ENCODE peak calls at places on chromosomes 1 and 21, in six cellular contexts. X is HCT116, V is K562, N is WTC11, J is HepG2, M is H1. O is an unnamed sample.

GRCh38 chr1:112522621-112523020 is 13.9 kb downstream of the WNT2B start:
- DNase-seq in J (no peak), V (no peak), M (no peak), X (no peak), N (no peak), O (no peak)

GRCh38 chr21:43658094-43658725 is 1.1 kb downstream of the HSF2BP start:
- DNase-seq in X (no peak), M (no peak), J (no peak), N (no peak), V (no peak), O (no peak)

GRCh38 chr1:245153645-245154428 is 948 bp upstream of the KIF26B start:
- DNase-seq in V (peak), J (no peak), X (no peak), N (no peak), M (no peak), O (no peak)

GRCh38 chr1:209590405-209590804 is 6.9 kb downstream of the CAMK1G start:
- DNase-seq in V (peak), M (peak), J (peak), N (peak), X (no peak), O (peak)

GRCh38 chr21:39054066-39054465 is 129.2 kb downstream of the PSMG1 start:
- DNase-seq in M (no peak), N (no peak), J (no peak), X (no peak), V (no peak), O (no peak)

GRCh38 chr1:3763351-3764125 is 9.0 kb upstream of the SMIM1 start:
- DNase-seq in X (no peak), M (no peak), V (no peak), N (no peak), J (no peak), O (no peak)

GRCh38 chr1:90201467-90202358 is 206.8 kb downstream of the ZNF326 start:
- DNase-seq in N (no peak), X (no peak), V (no peak), J (no peak), M (no peak), O (no peak)

GRCh38 chr1:160625321-160625720 is 21.5 kb downstream of the SLAMF1 start:
- DNase-seq in V (no peak), M (no peak), N (no peak), X (no peak), J (no peak), O (no peak)

GRCh38 chr1:20324704-20325406 is 34.2 kb downstream of the VWA5B1 start:
- DNase-seq in X (no peak), N (no peak), V (no peak), J (no peak), M (no peak), O (no peak)

GRCh38 chr1:94949681-94950661 is 23.1 kb upstream of the CNN3 start:
- DNase-seq in N (no peak), X (no peak), V (no peak), M (no peak), J (peak), O (no peak)

GRCh38 chr21:37799193-37800121 is 116.8 kb downstream of the KCNJ6 start:
- DNase-seq in M (no peak), J (no peak), X (no peak), V (no peak), N (no peak), O (no peak)

GRCh38 chr1:21149862-21150432 is 26.8 kb downstream of the EIF4G3 start:
- DNase-seq in V (no peak), J (no peak), X (peak), N (no peak), M (peak), O (no peak)

GRCh38 chr1:118927826-118928225 is 60.3 kb downstream of the TBX15 start:
- DNase-seq in V (no peak), M (no peak), X (no peak), N (no peak), J (no peak), O (no peak)

GRCh38 chr1:82377201-82377884 is 576.6 kb downstream of the ADGRL2 start:
- DNase-seq in V (no peak), J (no peak), X (no peak), N (no peak), M (no peak), O (no peak)

GRCh38 chr1:9482816-9483572 is 56.3 kb upstream of the SLC25A33 start:
- DNase-seq in M (no peak), N (no peak), X (no peak), J (no peak), V (no peak), O (no peak)

GRCh38 chr1:164240081-164240480 is 318.9 kb upstream of the PBX1 start:
- DNase-seq in X (no peak), V (no peak), N (peak), M (no peak), J (no peak), O (no peak)

GRCh38 chr1:111515291-111516007 is 12.0 kb upstream of the ADORA3 start:
- DNase-seq in N (peak), J (no peak), M (no peak), X (no peak), V (no peak), O (no peak)

GRCh38 chr1:242081446-242081845 is 82.5 kb upstream of the MAP1LC3C start:
- DNase-seq in V (no peak), X (no peak), M (no peak), J (no peak), N (no peak), O (no peak)

GRCh38 chr1:183461350-183461749 is 10.9 kb upstream of the SMG7 start:
- DNase-seq in V (peak), J (no peak), N (no peak), M (no peak), X (no peak), O (no peak)

GRCh38 chr1:94554611-94555010 is 13.1 kb upstream of the F3 start:
- DNase-seq in V (no peak), J (no peak), X (no peak), N (no peak), M (no peak), O (no peak)

GRCh38 chr1:43671626-43672330 is 21.8 kb downstream of the KDM4A start:
- DNase-seq in V (no peak), M (no peak), X (no peak), N (no peak), J (no peak), O (no peak)

GRCh38 chr1:119338004-119338403 is 30.6 kb upstream of the HAO2 start:
- DNase-seq in V (no peak), J (no peak), X (no peak), N (no peak), M (no peak), O (no peak)

GRCh38 chr1:82110366-82111254 is 309.9 kb downstream of the ADGRL2 start:
- DNase-seq in N (no peak), M (no peak), V (no peak), X (no peak), J (no peak), O (no peak)

GRCh38 chr1:24639881-24640280 is 3.2 kb upstream of the SRRM1 start:
- DNase-seq in V (no peak), X (no peak), N (no peak), M (no peak), J (peak), O (no peak)

GRCh38 chr1:207910678-207911354 is at the start of gene CD34:
- DNase-seq in V (no peak), J (no peak), M (no peak), X (no peak), N (peak), O (peak)

GRCh38 chr1:109156916-109157385 is 43.0 kb downstream of the ELAPOR1 start:
- DNase-seq in M (no peak), V (no peak), J (peak), N (no peak), X (no peak), O (no peak)

GRCh38 chr1:202569393-202570322 is 140.6 kb downstream of the SYT2 start:
- DNase-seq in J (no peak), M (no peak), V (no peak), N (no peak), X (no peak), O (no peak)

GRCh38 chr1:15765495-15766194 is 7.0 kb downstream of the FBLIM1 start:
- DNase-seq in M (no peak), N (no peak), J (no peak), V (peak), X (no peak), O (no peak)

GRCh38 chr21:15686506-15686905 is 43.3 kb upstream of the USP25 start:
- DNase-seq in X (no peak), M (no peak), V (no peak), J (no peak), N (no peak), O (no peak)

GRCh38 chr1:216193839-216194443 is 229.3 kb downstream of the USH2A start:
- DNase-seq in N (no peak), X (no peak), V (no peak), J (no peak), M (no peak), O (peak)

GRCh38 chr1:107698161-107698560 is 266.8 kb downstream of the VAV3 start:
- DNase-seq in M (no peak), N (no peak), J (no peak), V (no peak), X (no peak), O (no peak)

GRCh38 chr1:30467101-30467500 is 256.3 kb downstream of the MATN1 start:
- DNase-seq in X (no peak), V (no peak), M (no peak), N (no peak), J (no peak), O (no peak)

GRCh38 chr1:30465096-30465495 is 258.3 kb downstream of the MATN1 start:
- DNase-seq in X (no peak), J (no peak), N (no peak), V (no peak), M (no peak), O (no peak)

GRCh38 chr1:30466026-30466425 is 257.4 kb downstream of the MATN1 start:
- DNase-seq in M (no peak), J (no peak), N (no peak), V (no peak), X (no peak), O (no peak)

GRCh38 chr1:30464187-30464617 is 259.2 kb downstream of the MATN1 start:
- DNase-seq in V (no peak), M (no peak), X (no peak), J (no peak), N (no peak), O (no peak)

GRCh38 chr1:30466610-30467009 is 256.8 kb downstream of the MATN1 start:
- DNase-seq in X (no peak), J (no peak), N (no peak), V (no peak), M (no peak), O (no peak)
- TF ChIP-seq SP1 in X (no peak), J (no peak), N (no peak), V (no peak), M (no peak), O (no peak)

GRCh38 chr1:230594374-230594773 is 47.9 kb upstream of the COG2 start:
- DNase-seq in X (no peak), M (no peak), J (no peak), V (no peak), N (no peak), O (no peak)
- TF ChIP-seq SP1 in X (no peak), M (no peak), J (no peak), V (no peak), N (no peak), O (no peak)

DNA sequence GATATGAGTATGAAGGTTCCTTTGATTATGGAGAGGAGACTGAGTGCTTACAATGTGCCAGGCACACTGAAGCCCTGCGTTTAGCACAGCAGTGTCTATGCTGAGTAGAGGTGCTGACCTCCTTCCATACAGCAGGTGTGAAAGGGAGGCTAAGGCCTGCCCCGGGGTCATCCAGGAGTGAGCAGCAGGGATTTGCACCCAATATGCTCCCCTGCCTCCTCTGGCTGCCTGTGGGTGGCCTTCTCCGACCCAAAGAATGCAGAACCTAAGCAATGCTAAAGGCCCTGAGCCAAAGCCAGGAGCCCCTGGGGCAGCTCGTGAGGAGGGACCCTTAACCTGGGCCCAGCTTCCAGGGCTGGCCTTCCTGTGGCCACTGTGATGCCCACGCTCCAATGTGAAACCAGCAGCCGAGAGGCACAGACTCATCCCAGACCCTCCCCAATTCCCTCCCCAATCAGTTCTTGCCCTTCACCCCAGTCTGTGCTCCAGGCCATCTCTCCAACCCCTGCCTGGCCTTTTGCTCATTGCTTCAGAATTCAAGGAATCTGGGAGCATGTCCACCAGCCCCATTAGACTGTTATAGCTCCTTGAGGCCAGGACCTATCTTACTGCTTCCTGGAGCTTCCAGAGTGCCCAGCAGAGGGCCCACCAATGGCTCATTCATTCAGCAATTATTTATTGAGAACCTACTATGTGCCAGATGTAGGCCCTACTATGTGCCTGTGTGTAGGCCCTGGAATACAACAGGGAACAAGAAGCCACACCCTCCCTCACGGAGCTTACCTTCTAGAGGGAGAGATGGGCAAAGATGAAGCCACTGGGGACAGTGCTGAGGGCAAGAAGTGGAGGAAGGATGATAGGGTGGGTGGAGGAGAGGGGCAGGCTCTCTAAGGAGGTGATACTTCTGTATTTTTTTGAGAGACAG is 53.3 kb downstream of the TAS1R2 start:
- DNase-seq in V (no peak), J (no peak), X (no peak), N (no peak), M (no peak), O (no peak)
- TF ChIP-seq SP1 in V (no peak), J (no peak), X (no peak), N (no peak), M (no peak), O (no peak)

GRCh38 chr1:204601979-204602653 is 83.4 kb downstream of the LRRN2 start:
- DNase-seq in N (no peak), M (no peak), J (no peak), X (no peak), V (no peak), O (no peak)
- TF ChIP-seq SP1 in N (no peak), M (no peak), J (no peak), X (no peak), V (no peak), O (no peak)

DNA sequence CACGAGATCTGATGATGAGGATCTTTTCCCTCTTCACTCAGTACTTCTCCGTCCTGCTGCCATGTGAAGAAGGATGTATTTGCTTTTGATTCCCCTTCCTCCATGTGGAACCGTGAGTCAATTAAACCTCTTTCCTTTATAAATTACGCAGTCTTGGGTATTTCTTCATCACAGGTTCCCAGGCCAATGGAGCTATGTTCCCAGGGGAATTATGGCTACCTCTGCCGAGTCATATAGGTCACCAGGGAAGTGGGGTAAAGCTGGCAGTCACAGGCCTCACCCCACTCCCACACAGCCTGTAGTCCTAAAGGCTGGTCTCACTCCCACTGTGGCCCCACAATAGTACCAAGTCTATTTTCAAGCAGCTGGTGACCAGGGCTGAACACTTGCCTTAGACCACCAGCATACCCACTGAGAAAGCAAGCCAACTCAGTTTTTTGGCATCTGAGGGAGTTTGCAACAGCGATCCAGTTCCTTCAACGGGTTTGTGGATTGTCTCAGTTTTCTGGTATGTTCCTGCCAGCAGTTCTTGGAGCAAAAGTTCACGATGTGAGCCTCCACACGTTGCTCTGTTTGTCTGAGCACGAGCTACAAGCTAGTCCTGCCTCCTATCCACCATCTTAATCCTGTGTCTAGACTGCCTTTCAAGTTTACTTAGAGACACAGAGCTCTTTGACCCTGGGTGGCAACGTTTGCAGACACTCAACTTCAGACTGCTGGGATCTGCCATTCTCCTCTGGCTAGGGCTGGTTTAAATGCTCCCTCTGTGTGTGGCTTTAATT is 104.5 kb downstream of the CENPF start:
- DNase-seq in M (no peak), J (no peak), X (no peak), N (no peak), V (no peak), O (no peak)
- TF ChIP-seq SP1 in M (no peak), J (no peak), X (no peak), N (no peak), V (no peak), O (no peak)

GRCh38 chr1:178010674-178011073 is 40.8 kb upstream of the SEC16B start:
- DNase-seq in X (no peak), M (no peak), J (no peak), V (no peak), N (no peak), O (no peak)
- TF ChIP-seq SP1 in X (no peak), M (no peak), J (no peak), V (no peak), N (no peak), O (no peak)

DNA sequence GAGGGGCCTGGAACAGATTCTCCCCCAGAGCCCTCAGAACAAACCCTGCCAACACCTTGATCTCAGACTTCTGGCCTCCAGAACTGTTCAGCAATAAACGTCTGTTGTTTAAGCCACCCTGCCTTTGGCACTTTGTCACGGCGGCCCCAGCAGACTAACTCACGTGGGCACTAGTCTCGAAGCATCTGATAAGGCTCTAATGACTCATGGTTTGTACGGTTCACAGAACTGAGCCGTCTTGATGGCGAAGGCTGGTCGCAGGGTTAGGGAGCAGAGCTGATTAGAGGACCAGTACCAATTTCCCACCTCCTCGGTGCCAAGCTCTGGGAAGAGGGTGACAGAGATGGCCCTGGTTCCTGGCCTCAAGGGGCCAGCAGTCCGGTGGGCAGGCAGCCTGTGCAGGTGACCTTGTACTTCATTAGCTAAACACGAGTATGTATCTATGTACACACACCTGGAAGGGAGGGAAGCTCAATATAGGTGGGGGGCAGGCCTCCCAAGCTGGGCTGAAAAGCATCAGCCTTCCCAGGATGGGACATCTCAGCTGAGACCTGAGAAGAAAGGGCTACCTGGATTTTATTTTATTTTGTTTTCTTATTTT is 112.8 kb downstream of the MRPS6 start:
- DNase-seq in M (no peak), X (no peak), J (no peak), N (no peak), V (peak), O (no peak)
- TF ChIP-seq SP1 in M (no peak), X (no peak), J (no peak), N (no peak), V (no peak), O (no peak)

DNA sequence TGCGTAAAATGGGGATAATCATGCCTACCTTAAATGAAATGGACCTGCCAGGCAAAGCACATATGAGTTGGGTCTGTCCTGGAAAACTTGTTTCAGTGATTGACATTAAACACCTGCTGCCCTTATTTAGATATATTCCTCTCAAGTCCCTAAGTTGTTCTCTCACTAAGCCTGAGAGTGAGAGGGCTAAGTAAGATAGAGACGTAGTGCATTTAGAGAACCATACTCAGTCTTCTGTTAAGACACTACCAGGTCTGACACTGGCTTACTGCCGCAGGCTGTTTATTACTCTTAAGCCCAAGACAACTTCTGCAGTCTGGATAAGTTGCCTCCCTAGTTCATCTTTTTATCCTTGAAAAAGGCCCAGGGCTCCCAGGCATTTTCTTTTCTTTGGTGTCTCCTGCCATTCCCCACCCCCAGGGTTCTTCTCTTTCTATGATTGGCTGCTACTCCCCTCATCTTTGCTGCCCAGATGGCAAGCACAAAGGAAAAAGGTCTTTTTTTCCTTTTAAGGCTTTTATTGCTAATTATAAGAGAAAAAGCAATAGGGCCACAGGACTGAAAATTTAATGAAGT is 38.7 kb downstream of the CACHD1 start:
- DNase-seq in N (no peak), X (no peak), M (no peak), J (no peak), V (no peak), O (no peak)
- TF ChIP-seq SP1 in N (no peak), X (no peak), M (no peak), J (no peak), V (no peak), O (no peak)